ENCODE peak calls at places on chromosomes 13 and 19, in four cellular contexts. K is breast epithelium, U is K562, O is lower leg skin. I is an unnamed sample.
A peak's percentile ranks its signal among the peaks of the same experiment; 100 is the strongest.

GRCh38 chr19:38735257-38735686 is 9.0 kb downstream of the CAPN12 start:
- DNase-seq in U (peak; percentile 61), O (peak; percentile 22), K (no peak), I (no peak)

GRCh38 chr13:35771898-35772297 is 295.4 kb upstream of the MAB21L1 start:
- DNase-seq in U (no peak), O (no peak), K (no peak), I (no peak)

GRCh38 chr19:53867225-53868090 is at the start of gene MYADM:
- DNase-seq in O (peak; percentile 99), U (peak; percentile 97), K (peak; percentile 99), I (peak; percentile 88)

GRCh38 chr13:24716446-24716845 is 36.2 kb downstream of the ATP12A start:
- DNase-seq in K (no peak), U (no peak), O (no peak), I (no peak)

GRCh38 chr13:28356506-28357064 is 138.3 kb downstream of the FLT1 start:
- DNase-seq in U (no peak), O (no peak), K (no peak), I (no peak)

GRCh38 chr13:113837554-113838355 is 26.1 kb downstream of the GAS6 start:
- DNase-seq in O (peak; percentile 93), K (peak; percentile 89), U (peak; percentile 52), I (peak; percentile 40)

GRCh38 chr13:71240906-71241305 is 626.1 kb downstream of the DACH1 start:
- DNase-seq in U (no peak), K (no peak), O (no peak), I (peak; percentile 2)

GRCh38 chr19:51811344-51811743 is 16.4 kb downstream of the FPR3 start:
- DNase-seq in K (no peak), U (no peak), O (no peak), I (no peak)

GRCh38 chr13:95503662-95504061 is 48.9 kb upstream of the CLDN10 start:
- DNase-seq in K (no peak), O (no peak), U (no peak), I (no peak)

GRCh38 chr19:40465025-40465780 is at the start of gene BLVRB:
- DNase-seq in K (no peak), O (peak; percentile 53), U (no peak), I (peak; percentile 95)
- TF ChIP-seq POLR2A in K (peak; percentile 83), O (peak; percentile 65), U (peak; percentile 93), I (peak; percentile 93)

GRCh38 chr19:55365922-55366321 is 2.9 kb upstream of the GARIN5B start:
- DNase-seq in U (no peak), O (no peak), K (no peak), I (no peak)

GRCh38 chr19:55365245-55365644 is 2.2 kb upstream of the GARIN5B start:
- DNase-seq in U (no peak), O (no peak), K (no peak), I (no peak)

GRCh38 chr19:55360902-55361301 is 2.2 kb downstream of the GARIN5B start:
- DNase-seq in K (no peak), O (no peak), U (no peak), I (no peak)

GRCh38 chr19:55362174-55362989 is 678 bp downstream of the GARIN5B start:
- DNase-seq in K (no peak), U (no peak), O (no peak), I (no peak)

DNA sequence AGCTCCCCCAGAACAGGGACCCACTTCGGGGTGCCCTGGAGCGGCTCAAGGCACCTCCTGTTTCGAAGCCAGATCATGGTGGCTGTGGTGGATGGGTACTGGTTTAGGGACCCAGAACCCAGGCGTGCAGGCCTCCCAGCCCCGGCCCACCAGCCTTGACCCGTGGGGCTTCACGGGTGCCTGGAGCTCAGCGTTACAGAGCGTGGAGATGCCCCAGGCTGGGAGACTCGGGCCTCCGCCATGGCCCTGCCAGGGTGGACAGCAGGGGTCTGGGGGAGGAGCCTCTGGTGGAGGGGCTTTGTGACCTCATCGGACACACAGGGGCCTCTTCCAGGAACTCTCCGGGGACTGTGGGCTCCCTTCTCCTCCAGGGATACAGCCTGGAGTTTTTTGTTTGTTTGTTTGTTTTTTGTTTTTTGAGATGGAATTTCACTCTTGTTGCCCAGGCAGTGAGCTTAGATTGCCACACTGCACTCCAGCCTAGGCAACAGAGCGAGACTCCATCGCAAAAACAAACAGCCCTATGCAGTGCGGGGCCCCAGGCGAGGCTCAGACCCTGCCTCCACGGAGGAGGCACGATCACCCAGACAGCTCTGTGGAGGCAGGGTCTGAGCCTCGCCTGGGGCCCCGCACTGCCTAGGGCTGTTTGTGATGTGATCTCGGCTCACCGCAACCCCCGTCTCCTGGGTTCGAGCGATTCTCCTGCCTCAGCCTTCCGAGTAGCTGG is at the start of gene GARIN5B:
- DNase-seq in U (no peak), O (no peak), K (no peak), I (no peak)
- TF ChIP-seq POLR2A in U (no peak), O (no peak), K (no peak), I (no peak)

DNA sequence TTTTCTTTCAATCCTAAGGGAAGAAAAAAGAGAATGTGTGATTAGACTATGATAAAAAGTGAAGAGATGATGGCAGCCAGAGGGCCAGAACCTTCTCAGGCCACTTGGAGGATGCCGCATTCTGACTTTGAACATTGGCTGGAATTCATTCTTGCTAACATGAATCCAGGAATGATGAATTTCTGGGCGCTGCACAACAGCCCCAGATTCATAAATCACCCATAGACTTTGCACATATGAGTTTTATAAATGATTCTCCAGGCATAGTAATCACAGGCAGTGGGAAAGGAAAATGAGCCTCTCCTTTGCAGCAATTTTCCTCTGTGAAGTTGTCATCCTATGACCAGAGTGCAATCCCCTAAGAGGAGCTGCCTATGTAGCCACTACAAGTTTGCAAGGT is 555.4 kb downstream of the KCTD12 start:
- DNase-seq in K (no peak), U (no peak), O (no peak), I (no peak)
- TF ChIP-seq POLR2A in K (no peak), U (no peak), O (no peak), I (no peak)

DNA sequence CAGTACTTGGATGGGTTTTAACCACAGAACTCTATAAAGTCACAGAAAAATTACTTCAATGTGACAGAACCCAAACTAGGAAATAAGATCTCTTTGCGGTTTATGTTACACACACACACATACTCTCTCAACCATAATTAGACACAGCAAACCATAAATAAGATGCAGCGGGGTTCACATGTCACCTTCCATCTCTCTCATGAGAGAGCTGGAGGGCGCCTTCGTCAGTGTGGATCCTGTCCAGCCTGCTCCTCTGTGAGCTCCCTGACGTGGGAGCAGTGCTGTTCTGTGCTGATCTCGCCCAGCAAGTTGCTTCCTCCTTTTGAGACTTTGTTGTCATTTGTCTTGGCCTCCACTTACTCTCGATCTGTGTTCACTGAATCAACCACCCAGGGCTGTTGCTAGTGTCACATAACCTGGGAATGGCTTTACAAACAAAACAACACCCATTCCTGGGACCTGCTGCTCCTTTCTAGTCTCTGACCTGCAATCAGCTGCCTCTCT is 204.9 kb upstream of the KL start:
- DNase-seq in U (no peak), K (no peak), O (no peak), I (no peak)
- TF ChIP-seq POLR2A in U (no peak), K (no peak), O (no peak), I (no peak)

GRCh38 chr19:7639863-7640348 is 3.0 kb downstream of the STXBP2 start:
- DNase-seq in U (no peak), K (no peak), O (no peak), I (no peak)
- TF ChIP-seq POLR2A in U (peak; percentile 67), K (no peak), O (no peak), I (no peak)

GRCh38 chr13:33290421-33290965 is 4.9 kb upstream of the STARD13 start:
- DNase-seq in U (no peak), K (no peak), O (no peak), I (no peak)
- TF ChIP-seq POLR2A in U (no peak), K (no peak), O (no peak), I (no peak)

GRCh38 chr19:18112989-18113478 is 15.5 kb downstream of the MAST3 start:
- DNase-seq in K (peak; percentile 87), O (peak; percentile 78), U (peak; percentile 75), I (peak; percentile 92)

GRCh38 chr19:18108897-18109296 is 11.3 kb downstream of the MAST3 start:
- DNase-seq in O (no peak), K (no peak), U (no peak), I (no peak)

GRCh38 chr19:18109363-18109730 is 11.8 kb downstream of the MAST3 start:
- DNase-seq in K (no peak), U (no peak), O (no peak), I (no peak)

GRCh38 chr19:18109731-18110671 is 12.4 kb downstream of the MAST3 start:
- DNase-seq in K (no peak), U (peak; percentile 89), O (no peak), I (no peak)

GRCh38 chr19:18110833-18111232 is 13.3 kb downstream of the MAST3 start:
- DNase-seq in U (no peak), K (no peak), O (no peak), I (no peak)
- TF ChIP-seq POLR2A in U (no peak), K (no peak), O (no peak), I (no peak)

GRCh38 chr13:100442095-100442832 is 146.3 kb downstream of the GGACT start:
- DNase-seq in U (no peak), K (no peak), O (no peak), I (no peak)

GRCh38 chr13:100436099-100436498 is 152.5 kb downstream of the GGACT start:
- DNase-seq in U (no peak), K (no peak), O (no peak), I (no peak)

GRCh38 chr13:100440756-100441421 is 147.7 kb downstream of the GGACT start:
- DNase-seq in U (no peak), K (no peak), O (no peak), I (no peak)

GRCh38 chr13:100438059-100438788 is 150.4 kb downstream of the GGACT start:
- DNase-seq in U (no peak), O (no peak), K (no peak), I (no peak)

DNA sequence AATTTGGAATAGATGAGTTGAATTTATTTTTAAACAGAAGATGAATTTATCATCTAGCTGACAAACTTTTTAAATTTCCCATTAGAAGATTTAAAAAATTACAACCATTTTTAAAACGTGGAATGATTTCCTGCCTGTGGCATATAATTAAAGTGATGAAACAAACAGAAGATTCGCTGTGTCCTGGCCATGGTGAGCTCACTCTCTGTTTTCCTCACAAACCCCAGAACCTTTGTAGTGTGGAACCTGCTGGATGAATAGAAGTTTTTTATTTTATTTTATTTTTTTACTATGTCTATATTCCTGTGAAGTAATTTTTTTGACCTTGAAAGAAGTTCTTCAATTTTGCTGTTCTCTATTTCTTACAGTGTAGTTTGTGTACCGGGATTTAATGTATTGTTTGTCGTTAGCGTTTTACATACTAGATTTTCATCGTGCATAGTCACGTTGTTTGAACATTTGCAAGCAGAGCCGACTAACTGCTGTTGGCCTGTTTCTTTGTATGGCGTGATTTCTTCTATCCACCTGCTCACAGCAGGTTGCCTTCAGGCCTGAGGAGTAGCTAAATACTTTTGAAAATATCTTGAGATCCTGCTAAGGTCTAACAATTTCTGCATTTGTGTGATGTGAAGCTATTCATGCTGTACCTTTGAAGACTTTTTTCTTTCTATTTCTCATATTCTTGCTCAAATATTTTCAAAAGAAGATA is 149.2 kb downstream of the GGACT start:
- DNase-seq in K (no peak), U (no peak), O (no peak), I (no peak)
- TF ChIP-seq POLR2A in K (no peak), U (no peak), O (no peak), I (no peak)